ENCODE peak calls at places on chromosomes 1 and 21, in eight cellular contexts. L, K, M, O, Z, P, N and U are unnamed samples.

GRCh38 chr1:39672551-39672947 is 642 bp upstream of the NT5C1A start:
- DNase-seq in Z (peak), N (no peak), M (no peak), L (no peak), P (no peak), O (no peak), K (peak), U (peak)

GRCh38 chr1:184244962-184245361 is 141.9 kb upstream of the C1orf21 start:
- DNase-seq in K (no peak), O (no peak), P (no peak), Z (no peak), N (peak), L (no peak), M (no peak), U (no peak)

GRCh38 chr21:29330797-29331196 is 32.1 kb downstream of the BACH1 start:
- DNase-seq in N (no peak), P (no peak), Z (no peak), K (no peak), O (no peak), M (no peak), L (no peak), U (no peak)

GRCh38 chr21:36059823-36060158 is 535 bp downstream of the SETD4 start:
- DNase-seq in Z (no peak), K (no peak), O (no peak), M (peak), L (no peak), N (no peak), P (peak), U (no peak)

GRCh38 chr1:26744075-26744958 is 43.4 kb upstream of the PIGV start:
- DNase-seq in M (no peak), O (peak), L (peak), P (peak), K (peak), Z (peak), N (peak), U (peak)

GRCh38 chr1:89451011-89451410 is 73.6 kb upstream of the LRRC8B start:
- DNase-seq in L (no peak), K (no peak), P (no peak), Z (no peak), M (no peak), O (no peak), N (no peak), U (no peak)

GRCh38 chr1:236759252-236759859 is 35.7 kb upstream of the MTR start:
- DNase-seq in N (no peak), L (peak), Z (peak), M (peak), P (no peak), K (no peak), O (no peak), U (no peak)

GRCh38 chr1:14783592-14783886 is 185.1 kb downstream of the KAZN start:
- DNase-seq in Z (no peak), N (no peak), K (no peak), L (no peak), M (no peak), O (no peak), P (no peak), U (no peak)

GRCh38 chr1:12539705-12540579 is 78.1 kb downstream of the DHRS3 start:
- DNase-seq in M (no peak), Z (no peak), O (no peak), L (peak), N (no peak), K (no peak), P (peak), U (no peak)

GRCh38 chr1:201504179-201504631 is 2.7 kb downstream of the CSRP1 start:
- DNase-seq in L (no peak), M (no peak), N (no peak), Z (no peak), P (no peak), K (no peak), O (no peak), U (no peak)

GRCh38 chr1:204711103-204711946 is 25.8 kb upstream of the LRRN2 start:
- DNase-seq in O (no peak), P (no peak), N (no peak), Z (no peak), L (no peak), M (no peak), K (no peak), U (no peak)

GRCh38 chr1:89254658-89255287 is 17.9 kb downstream of the GBP5 start:
- DNase-seq in O (no peak), P (no peak), M (peak), N (no peak), Z (no peak), K (no peak), L (no peak), U (no peak)

GRCh38 chr1:46394872-46395465 is 852 bp downstream of the FAAH start:
- DNase-seq in P (no peak), M (no peak), Z (no peak), O (no peak), L (no peak), K (no peak), N (no peak), U (no peak)

GRCh38 chr21:42496839-42497202 is 797 bp upstream of the RSPH1 start:
- DNase-seq in M (no peak), N (no peak), Z (peak), K (no peak), L (no peak), O (no peak), P (no peak), U (no peak)

GRCh38 chr1:85504417-85504816 is 39.5 kb upstream of the DDAH1 start:
- DNase-seq in N (no peak), L (no peak), M (no peak), O (no peak), P (no peak), K (no peak), Z (no peak), U (no peak)

GRCh38 chr1:147169840-147170674 is 2.2 kb downstream of the PRKAB2 start:
- DNase-seq in N (no peak), P (no peak), O (no peak), M (no peak), L (no peak), Z (no peak), K (no peak), U (no peak)

GRCh38 chr1:48691429-48692001 is 85.2 kb downstream of the BEND5 start:
- DNase-seq in K (no peak), O (no peak), P (no peak), N (no peak), Z (no peak), M (no peak), L (no peak), U (no peak)

GRCh38 chr1:155219592-155220031 is 11.1 kb downstream of the MTX1 start:
- DNase-seq in O (no peak), L (no peak), K (no peak), M (no peak), P (no peak), N (no peak), Z (no peak), U (no peak)